ENCODE peak calls at places on chromosomes 4 and X, in nine cellular contexts. One of them, this sample, is unnamed.

GRCh38 chrX:9456250-9457074 is 8.4 kb upstream of the TBL1X start:
- DNase-seq in hepatocyte: no peak
- DNase-seq in neural progenitor cell: no peak
- DNase-seq in PC-3: peak
- DNase-seq in HCT116: no peak
- DNase-seq in MM.1S: peak
- DNase-seq in GM23248: no peak
- DNase-seq in GM23338: no peak
- DNase-seq in SK-N-SH: no peak
- DNase-seq in this sample: no peak

GRCh38 chrX:16827225-16827624 is 41.0 kb downstream of the TXLNG start:
- DNase-seq in hepatocyte: no peak
- DNase-seq in neural progenitor cell: no peak
- DNase-seq in PC-3: no peak
- DNase-seq in HCT116: no peak
- DNase-seq in MM.1S: no peak
- DNase-seq in GM23248: peak
- DNase-seq in GM23338: no peak
- DNase-seq in SK-N-SH: no peak
- DNase-seq in this sample: no peak

GRCh38 chr4:107740381-107740780 is 20.3 kb upstream of the PAPSS1 start:
- DNase-seq in hepatocyte: no peak
- DNase-seq in neural progenitor cell: peak
- DNase-seq in PC-3: peak
- DNase-seq in HCT116: no peak
- DNase-seq in MM.1S: no peak
- DNase-seq in GM23248: no peak
- DNase-seq in GM23338: peak
- DNase-seq in SK-N-SH: no peak
- DNase-seq in this sample: peak

GRCh38 chrX:12581546-12581945 is 209.7 kb upstream of the PRPS2 start:
- DNase-seq in hepatocyte: no peak
- DNase-seq in neural progenitor cell: no peak
- DNase-seq in PC-3: peak
- DNase-seq in HCT116: no peak
- DNase-seq in MM.1S: no peak
- DNase-seq in GM23248: no peak
- DNase-seq in GM23338: no peak
- DNase-seq in SK-N-SH: no peak
- DNase-seq in this sample: no peak

GRCh38 chrX:47515941-47516649 is 33.1 kb upstream of the ZNF41 start:
- DNase-seq in hepatocyte: no peak
- DNase-seq in neural progenitor cell: no peak
- DNase-seq in PC-3: peak
- DNase-seq in HCT116: no peak
- DNase-seq in MM.1S: no peak
- DNase-seq in GM23248: peak
- DNase-seq in GM23338: no peak
- DNase-seq in SK-N-SH: no peak
- DNase-seq in this sample: no peak

GRCh38 chr4:54657556-54658313 is at the start of gene KIT:
- DNase-seq in hepatocyte: peak
- DNase-seq in neural progenitor cell: peak
- DNase-seq in PC-3: no peak
- DNase-seq in HCT116: no peak
- DNase-seq in MM.1S: no peak
- DNase-seq in GM23248: peak
- DNase-seq in GM23338: peak
- DNase-seq in SK-N-SH: peak
- DNase-seq in this sample: no peak

GRCh38 chr4:25925486-25926201 is 11.6 kb downstream of the SMIM20 start:
- DNase-seq in hepatocyte: peak
- DNase-seq in neural progenitor cell: peak
- DNase-seq in PC-3: peak
- DNase-seq in HCT116: peak
- DNase-seq in MM.1S: peak
- DNase-seq in GM23248: peak
- DNase-seq in GM23338: peak
- DNase-seq in SK-N-SH: peak
- DNase-seq in this sample: peak

GRCh38 chr4:77911842-77912450 is 49.3 kb downstream of the MRPL1 start:
- DNase-seq in hepatocyte: no peak
- DNase-seq in neural progenitor cell: no peak
- DNase-seq in PC-3: no peak
- DNase-seq in HCT116: no peak
- DNase-seq in MM.1S: peak
- DNase-seq in GM23248: peak
- DNase-seq in GM23338: no peak
- DNase-seq in SK-N-SH: no peak
- DNase-seq in this sample: peak

GRCh38 chrX:11267311-11267910 is 25.8 kb upstream of the AMELX start:
- DNase-seq in hepatocyte: no peak
- DNase-seq in neural progenitor cell: no peak
- DNase-seq in PC-3: peak
- DNase-seq in HCT116: no peak
- DNase-seq in MM.1S: no peak
- DNase-seq in GM23248: peak
- DNase-seq in GM23338: no peak
- DNase-seq in SK-N-SH: no peak
- DNase-seq in this sample: no peak

GRCh38 chrX:140360284-140360683 is 144.6 kb downstream of the SOX3 start:
- DNase-seq in hepatocyte: no peak
- DNase-seq in neural progenitor cell: peak
- DNase-seq in PC-3: no peak
- DNase-seq in HCT116: no peak
- DNase-seq in MM.1S: no peak
- DNase-seq in GM23248: no peak
- DNase-seq in GM23338: no peak
- DNase-seq in SK-N-SH: no peak
- DNase-seq in this sample: no peak

GRCh38 chrX:10576777-10577444 is 43.5 kb downstream of the MID1 start:
- DNase-seq in hepatocyte: no peak
- DNase-seq in neural progenitor cell: no peak
- DNase-seq in PC-3: no peak
- DNase-seq in HCT116: no peak
- DNase-seq in MM.1S: no peak
- DNase-seq in GM23248: no peak
- DNase-seq in GM23338: no peak
- DNase-seq in SK-N-SH: no peak
- DNase-seq in this sample: no peak

GRCh38 chrX:131405497-131405896 is 116.4 kb upstream of the IGSF1 start:
- DNase-seq in hepatocyte: no peak
- DNase-seq in neural progenitor cell: peak
- DNase-seq in PC-3: peak
- DNase-seq in HCT116: no peak
- DNase-seq in MM.1S: no peak
- DNase-seq in GM23248: no peak
- DNase-seq in GM23338: peak
- DNase-seq in SK-N-SH: no peak
- DNase-seq in this sample: no peak

GRCh38 chrX:68307767-68308166 is 125.5 kb downstream of the OPHN1 start:
- DNase-seq in hepatocyte: no peak
- DNase-seq in neural progenitor cell: no peak
- DNase-seq in PC-3: peak
- DNase-seq in HCT116: peak
- DNase-seq in MM.1S: peak
- DNase-seq in GM23248: peak
- DNase-seq in GM23338: no peak
- DNase-seq in SK-N-SH: no peak
- DNase-seq in this sample: no peak

GRCh38 chr4:43343298-43343697 is 450.8 kb downstream of the GRXCR1 start:
- DNase-seq in hepatocyte: no peak
- DNase-seq in neural progenitor cell: no peak
- DNase-seq in PC-3: no peak
- DNase-seq in HCT116: no peak
- DNase-seq in MM.1S: no peak
- DNase-seq in GM23248: no peak
- DNase-seq in GM23338: no peak
- DNase-seq in SK-N-SH: no peak
- DNase-seq in this sample: no peak
- H3K4me3 ChIP-seq in hepatocyte: no peak
- H3K4me3 ChIP-seq in neural progenitor cell: no peak
- H3K4me3 ChIP-seq in PC-3: no peak
- H3K4me3 ChIP-seq in HCT116: no peak
- H3K4me3 ChIP-seq in MM.1S: no peak
- H3K4me3 ChIP-seq in GM23248: no peak
- H3K4me3 ChIP-seq in GM23338: no peak
- H3K4me3 ChIP-seq in SK-N-SH: no peak
- H3K4me3 ChIP-seq in this sample: no peak

GRCh38 chrX:39857780-39858179 is 240.0 kb downstream of the BCOR start:
- DNase-seq in hepatocyte: no peak
- DNase-seq in neural progenitor cell: no peak
- DNase-seq in PC-3: peak
- DNase-seq in HCT116: no peak
- DNase-seq in MM.1S: no peak
- DNase-seq in GM23248: no peak
- DNase-seq in GM23338: no peak
- DNase-seq in SK-N-SH: no peak
- DNase-seq in this sample: no peak

GRCh38 chrX:39853417-39853816 is 244.3 kb downstream of the BCOR start:
- DNase-seq in hepatocyte: no peak
- DNase-seq in neural progenitor cell: no peak
- DNase-seq in PC-3: no peak
- DNase-seq in HCT116: no peak
- DNase-seq in MM.1S: no peak
- DNase-seq in GM23248: no peak
- DNase-seq in GM23338: no peak
- DNase-seq in SK-N-SH: no peak
- DNase-seq in this sample: no peak

GRCh38 chrX:39854772-39855747 is 242.7 kb downstream of the BCOR start:
- DNase-seq in hepatocyte: no peak
- DNase-seq in neural progenitor cell: no peak
- DNase-seq in PC-3: no peak
- DNase-seq in HCT116: no peak
- DNase-seq in MM.1S: peak
- DNase-seq in GM23248: no peak
- DNase-seq in GM23338: no peak
- DNase-seq in SK-N-SH: no peak
- DNase-seq in this sample: peak

GRCh38 chrX:39856472-39857121 is 241.2 kb downstream of the BCOR start:
- DNase-seq in hepatocyte: no peak
- DNase-seq in neural progenitor cell: no peak
- DNase-seq in PC-3: no peak
- DNase-seq in HCT116: no peak
- DNase-seq in MM.1S: no peak
- DNase-seq in GM23248: no peak
- DNase-seq in GM23338: no peak
- DNase-seq in SK-N-SH: no peak
- DNase-seq in this sample: no peak

DNA sequence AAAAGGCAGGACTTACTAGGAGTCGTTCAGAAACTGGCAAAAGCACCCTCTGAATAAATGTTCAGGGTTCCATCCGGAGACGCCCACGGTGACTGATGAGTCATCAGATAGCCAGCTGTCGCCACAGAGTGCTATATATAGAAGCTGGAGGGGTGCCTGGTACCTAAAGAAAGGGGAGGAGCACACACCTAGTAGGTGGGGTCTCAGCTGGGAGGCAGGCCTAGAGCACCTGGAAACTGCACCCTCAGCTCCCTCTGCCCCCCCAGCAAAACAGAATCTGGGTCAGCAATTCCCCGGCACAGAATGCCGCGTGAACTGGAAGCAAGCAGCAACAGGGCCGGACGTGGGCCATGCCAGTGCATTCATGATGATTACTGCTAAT is 242.0 kb downstream of the BCOR start:
- DNase-seq in hepatocyte: peak
- DNase-seq in neural progenitor cell: no peak
- DNase-seq in PC-3: peak
- DNase-seq in HCT116: peak
- DNase-seq in MM.1S: peak
- DNase-seq in GM23248: peak
- DNase-seq in GM23338: peak
- DNase-seq in SK-N-SH: no peak
- DNase-seq in this sample: peak
- H3K4me2 ChIP-seq in hepatocyte: no peak
- H3K4me2 ChIP-seq in neural progenitor cell: no peak
- H3K4me2 ChIP-seq in PC-3: peak
- H3K4me2 ChIP-seq in HCT116: peak
- H3K4me2 ChIP-seq in MM.1S: peak
- H3K4me2 ChIP-seq in GM23248: peak
- H3K4me2 ChIP-seq in GM23338: peak
- H3K4me2 ChIP-seq in SK-N-SH: no peak
- H3K4me2 ChIP-seq in this sample: peak

GRCh38 chrX:134443461-134443860 is 16.5 kb upstream of the HPRT1 start:
- DNase-seq in hepatocyte: no peak
- DNase-seq in neural progenitor cell: no peak
- DNase-seq in PC-3: no peak
- DNase-seq in HCT116: no peak
- DNase-seq in MM.1S: no peak
- DNase-seq in GM23248: no peak
- DNase-seq in GM23338: no peak
- DNase-seq in SK-N-SH: no peak
- DNase-seq in this sample: no peak

GRCh38 chrX:134444681-134445080 is 15.3 kb upstream of the HPRT1 start:
- DNase-seq in hepatocyte: no peak
- DNase-seq in neural progenitor cell: no peak
- DNase-seq in PC-3: no peak
- DNase-seq in HCT116: no peak
- DNase-seq in MM.1S: peak
- DNase-seq in GM23248: no peak
- DNase-seq in GM23338: no peak
- DNase-seq in SK-N-SH: no peak
- DNase-seq in this sample: no peak

DNA sequence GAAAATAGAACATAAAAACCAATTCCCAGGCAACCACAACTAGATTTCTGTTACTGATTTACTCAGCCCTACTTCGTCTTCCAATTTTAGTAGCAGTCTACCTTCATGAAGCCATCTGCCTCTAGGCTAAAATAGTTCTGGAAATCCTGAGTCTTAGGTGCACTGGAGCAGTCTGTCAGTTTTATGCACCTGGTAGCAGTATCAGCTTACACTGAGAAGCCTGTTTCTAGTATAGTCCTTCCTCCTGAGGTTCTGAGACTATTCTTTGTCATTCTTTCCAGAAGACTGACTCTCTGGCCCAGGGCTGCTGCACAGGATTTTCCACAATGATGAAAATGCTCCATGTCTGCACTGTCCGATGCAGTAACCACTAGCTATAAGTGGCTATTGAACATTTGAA is 16.9 kb upstream of the HPRT1 start:
- DNase-seq in hepatocyte: no peak
- DNase-seq in neural progenitor cell: no peak
- DNase-seq in PC-3: no peak
- DNase-seq in HCT116: no peak
- DNase-seq in MM.1S: peak
- DNase-seq in GM23248: no peak
- DNase-seq in GM23338: no peak
- DNase-seq in SK-N-SH: no peak
- DNase-seq in this sample: peak
- TF ChIP-seq EZH2phosphoT487 in hepatocyte: no peak
- TF ChIP-seq EZH2phosphoT487 in neural progenitor cell: no peak
- TF ChIP-seq EZH2phosphoT487 in PC-3: no peak
- TF ChIP-seq EZH2phosphoT487 in HCT116: no peak
- TF ChIP-seq EZH2phosphoT487 in MM.1S: no peak
- TF ChIP-seq EZH2phosphoT487 in GM23248: no peak
- TF ChIP-seq EZH2phosphoT487 in GM23338: no peak
- TF ChIP-seq EZH2phosphoT487 in SK-N-SH: no peak
- TF ChIP-seq EZH2phosphoT487 in this sample: no peak

DNA sequence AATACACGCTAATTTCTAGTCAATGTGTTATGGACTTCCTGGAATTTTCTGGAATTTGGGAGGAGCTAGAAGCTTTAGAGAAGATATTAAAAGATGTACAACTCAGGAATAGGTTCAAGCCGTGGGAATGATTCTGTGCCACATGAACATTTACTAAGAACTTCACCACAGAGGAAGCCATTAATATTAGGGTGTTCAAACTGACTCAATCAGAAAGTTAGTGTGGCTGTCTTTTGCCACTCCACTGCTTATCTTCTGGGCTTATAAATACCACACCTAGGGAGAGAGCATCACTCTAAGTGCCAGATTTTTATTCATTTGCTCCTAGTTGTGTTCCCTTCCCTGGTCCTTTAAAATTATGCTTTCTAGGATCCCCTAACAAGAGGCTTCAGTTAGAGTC is 409.8 kb downstream of the KCTD8 start:
- DNase-seq in hepatocyte: no peak
- DNase-seq in neural progenitor cell: no peak
- DNase-seq in PC-3: no peak
- DNase-seq in HCT116: no peak
- DNase-seq in MM.1S: no peak
- DNase-seq in GM23248: no peak
- DNase-seq in GM23338: no peak
- DNase-seq in SK-N-SH: no peak
- DNase-seq in this sample: no peak
- H3K4me3 ChIP-seq in hepatocyte: no peak
- H3K4me3 ChIP-seq in neural progenitor cell: no peak
- H3K4me3 ChIP-seq in PC-3: no peak
- H3K4me3 ChIP-seq in HCT116: no peak
- H3K4me3 ChIP-seq in MM.1S: no peak
- H3K4me3 ChIP-seq in GM23248: no peak
- H3K4me3 ChIP-seq in GM23338: no peak
- H3K4me3 ChIP-seq in SK-N-SH: no peak
- H3K4me3 ChIP-seq in this sample: no peak

This sample was measured in OCI-LY7.